ENCODE peak calls at places on chromosomes 4 and X, in eight cellular contexts. U, B, V, D, T, A, K and H are unnamed samples.

GRCh38 chr4:1635452-1635851 is 48.7 kb downstream of the FAM53A start:
- DNase-seq in U (no peak), B (no peak), V (no peak), D (no peak), T (no peak), A (no peak), K (peak; percentile 30), H (no peak)

GRCh38 chrX:9785944-9786741 is at the start of gene SHROOM2:
- DNase-seq in U (peak; percentile 32), B (no peak), V (peak; percentile 7), D (peak; percentile 50), T (no peak), A (no peak), K (no peak), H (no peak)

GRCh38 chrX:102976793-102977495 is 39.9 kb downstream of the RAB40AL start:
- DNase-seq in U (no peak), B (no peak), V (peak; percentile 79), D (no peak), T (no peak), A (no peak), K (peak; percentile 83), H (no peak)

GRCh38 chr4:24211821-24212220 is 322.0 kb upstream of the PPARGC1A start:
- DNase-seq in U (no peak), B (no peak), V (peak; percentile 75), D (no peak), T (no peak), A (no peak), K (peak; percentile 73), H (no peak)

GRCh38 chr4:69896530-69897116 is 34.2 kb upstream of the CSN1S1 start:
- DNase-seq in U (no peak), B (no peak), V (peak; percentile 17), D (no peak), T (no peak), A (no peak), K (no peak), H (no peak)

GRCh38 chr4:61837395-61837794 is 637.3 kb downstream of the ADGRL3 start:
- DNase-seq in U (no peak), B (no peak), V (no peak), D (no peak), T (no peak), A (no peak), K (no peak), H (no peak)

GRCh38 chr4:185542626-185543336 is 7.5 kb upstream of the PDLIM3 start:
- DNase-seq in U (no peak), B (peak; percentile 65), V (no peak), D (no peak), T (peak; percentile 58), A (peak; percentile 57), K (no peak), H (no peak)

GRCh38 chr4:121026034-121026433 is 46.3 kb downstream of the NDNF start:
- DNase-seq in U (no peak), B (no peak), V (no peak), D (no peak), T (no peak), A (no peak), K (no peak), H (no peak)

GRCh38 chr4:53908661-53909078 is 155.7 kb downstream of the CHIC2 start:
- DNase-seq in U (no peak), B (peak; percentile 78), V (peak; percentile 91), D (peak; percentile 38), T (peak; percentile 15), A (no peak), K (peak; percentile 92), H (peak; percentile 61)

GRCh38 chr4:146945556-146946374 is at the start of gene TTC29:
- DNase-seq in U (peak; percentile 93), B (peak; percentile 94), V (peak; percentile 87), D (peak; percentile 90), T (peak; percentile 91), A (peak; percentile 94), K (peak; percentile 80), H (no peak)

GRCh38 chr4:39255266-39255665 is 72.9 kb downstream of the WDR19 start:
- DNase-seq in U (no peak), B (no peak), V (peak; percentile 68), D (no peak), T (no peak), A (no peak), K (peak; percentile 39), H (peak; percentile 15)

GRCh38 chr4:79396794-79397193 is 11.2 kb downstream of the GK2 start:
- DNase-seq in U (no peak), B (no peak), V (no peak), D (no peak), T (no peak), A (no peak), K (no peak), H (no peak)

GRCh38 chr4:166228112-166228511 is 355.1 kb downstream of the TLL1 start:
- DNase-seq in U (no peak), B (no peak), V (no peak), D (no peak), T (no peak), A (no peak), K (no peak), H (no peak)

DNA sequence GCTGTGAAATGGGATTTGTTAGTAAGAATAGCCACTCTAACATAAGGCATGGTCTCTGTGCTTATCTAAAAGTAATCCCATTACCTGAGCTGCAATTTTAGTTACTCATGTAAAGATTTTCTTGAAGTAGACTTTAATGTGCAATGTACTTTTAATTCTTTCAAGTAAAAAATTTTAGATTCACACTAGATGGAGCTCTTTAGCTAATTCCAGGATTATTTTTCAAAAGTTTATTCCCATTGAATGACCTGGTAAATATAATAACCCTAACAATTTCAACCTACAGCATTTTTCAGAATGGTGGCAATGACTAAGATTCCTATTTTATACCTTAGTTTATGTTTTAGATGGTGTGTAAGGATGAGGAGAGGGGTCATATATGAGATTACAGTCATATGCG is 18.1 kb downstream of the USP38 start:
- DNase-seq in U (no peak), B (no peak), V (peak; percentile 26), D (no peak), T (no peak), A (no peak), K (no peak), H (no peak)
- TF ChIP-seq CTCF in U (no peak), B (no peak), V (no peak), D (no peak), T (peak; percentile 19), A (peak; percentile 29), K (peak; percentile 46), H (peak; percentile 17)

GRCh38 chr4:26891867-26892266 is 31.2 kb downstream of the STIM2 start:
- DNase-seq in U (no peak), B (no peak), V (no peak), D (no peak), T (no peak), A (no peak), K (no peak), H (no peak)
- TF ChIP-seq CTCF in U (no peak), B (no peak), V (no peak), D (no peak), T (no peak), A (no peak), K (no peak), H (no peak)

DNA sequence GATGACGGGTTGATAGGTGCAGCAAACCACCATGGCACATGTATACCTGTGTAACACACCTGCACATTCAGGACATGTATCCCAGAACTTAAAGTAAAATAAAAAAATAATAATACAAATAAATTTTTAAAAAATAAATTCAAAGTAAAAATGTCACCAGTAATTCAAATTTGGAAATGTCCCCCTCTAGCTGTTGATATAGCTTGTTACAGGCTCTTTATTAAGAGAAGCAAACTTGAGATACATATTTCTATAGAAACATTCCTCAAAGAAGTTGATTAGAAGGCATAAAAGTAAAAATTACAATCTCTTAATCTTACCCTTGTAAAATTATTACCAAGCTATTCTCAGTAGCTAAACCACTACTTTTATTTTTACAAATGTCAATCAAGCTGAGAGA is 1397.0 kb downstream of the FAM133A start:
- DNase-seq in U (no peak), B (no peak), V (no peak), D (no peak), T (no peak), A (no peak), K (no peak), H (no peak)
- TF ChIP-seq CTCF in U (peak; percentile 9), B (no peak), V (no peak), D (no peak), T (no peak), A (no peak), K (peak; percentile 35), H (no peak)

GRCh38 chrX:44157858-44158257 is 184.7 kb upstream of the NDP start:
- DNase-seq in U (no peak), B (no peak), V (no peak), D (no peak), T (no peak), A (no peak), K (peak; percentile 4), H (no peak)

GRCh38 chrX:44157293-44157692 is 184.1 kb upstream of the NDP start:
- DNase-seq in U (no peak), B (no peak), V (no peak), D (no peak), T (no peak), A (no peak), K (no peak), H (no peak)

GRCh38 chrX:44162964-44163475 is 180.5 kb downstream of the EFHC2 start:
- DNase-seq in U (no peak), B (no peak), V (no peak), D (peak; percentile 39), T (no peak), A (no peak), K (no peak), H (no peak)
- TF ChIP-seq CTCF in U (no peak), B (no peak), V (no peak), D (no peak), T (no peak), A (no peak), K (no peak), H (no peak)